ENCODE peak calls at places on chromosome 9, in seven cellular contexts. G is IMR-90, L is mesendoderm, W is neuronal stem cell, H is H1, Q is H9, Y is mesenchymal stem cell. X is an unnamed sample.

GRCh38 chr9:89661391-89661949 is 56.7 kb downstream of the GADD45G start:
- DNase-seq in L (no peak), Y (peak), H (no peak), G (no peak), W (peak), Q (no peak), X (peak)

GRCh38 chr9:135530146-135530545 is 8.9 kb downstream of the LCN1 start:
- DNase-seq in Y (no peak), L (no peak), H (no peak), Q (no peak), G (no peak), W (no peak), X (no peak)

GRCh38 chr9:103872811-103873210 is 221.3 kb upstream of the SMC2 start:
- DNase-seq in Y (no peak), Q (peak), G (no peak), L (no peak), W (no peak), H (no peak), X (no peak)

GRCh38 chr9:97556036-97556720 is 54.7 kb downstream of the TMOD1 start:
- DNase-seq in Q (no peak), L (no peak), H (no peak), W (no peak), Y (no peak), G (no peak), X (no peak)

GRCh38 chr9:135809166-135809565 is 98.2 kb downstream of the CAMSAP1 start:
- DNase-seq in W (no peak), G (peak), L (no peak), H (no peak), Y (peak), Q (no peak), X (no peak)

GRCh38 chr9:76905984-76906861 is at the start of gene PRUNE2:
- DNase-seq in L (peak), Y (peak), W (peak), H (peak), G (peak), Q (peak), X (peak)

GRCh38 chr9:99533421-99533820 is 288.3 kb upstream of the NR4A3 start:
- DNase-seq in G (no peak), H (no peak), Y (no peak), Q (no peak), L (no peak), W (no peak), X (no peak)

GRCh38 chr9:7169717-7170348 is 412.1 kb downstream of the KDM4C start:
- DNase-seq in L (no peak), G (peak), Y (no peak), W (no peak), H (no peak), Q (no peak), X (no peak)

GRCh38 chr9:130692365-130692764 is 1.2 kb upstream of the EXOSC2 start:
- DNase-seq in L (peak), W (peak), Y (peak), H (peak), Q (peak), G (no peak), X (peak)

GRCh38 chr9:98971168-98971914 is 27.6 kb downstream of the COL15A1 start:
- DNase-seq in Q (no peak), H (no peak), Y (peak), G (peak), L (peak), W (peak), X (no peak)

GRCh38 chr9:127021664-127022337 is 100.6 kb downstream of the ANGPTL2 start:
- DNase-seq in H (no peak), W (no peak), L (no peak), Y (peak), G (peak), Q (no peak), X (peak)

GRCh38 chr9:127543221-127543620 is 68.9 kb upstream of the STXBP1 start:
- DNase-seq in Q (no peak), G (no peak), W (no peak), H (no peak), Y (no peak), L (no peak), X (no peak)

GRCh38 chr9:90069107-90069506 is 464.3 kb downstream of the GADD45G start:
- DNase-seq in L (no peak), H (no peak), Q (no peak), G (no peak), W (no peak), Y (no peak), X (no peak)

GRCh38 chr9:133453651-133454050 is 6.1 kb upstream of the CACFD1 start:
- DNase-seq in L (no peak), Q (no peak), G (no peak), Y (no peak), H (no peak), W (no peak), X (no peak)

GRCh38 chr9:136793063-136793946 is 2.2 kb downstream of the TMEM141 start:
- DNase-seq in G (no peak), Y (no peak), Q (peak), W (no peak), L (no peak), H (no peak), X (no peak)

GRCh38 chr9:137820161-137820855 is 57.3 kb upstream of the CACNA1B start:
- DNase-seq in Y (no peak), G (peak), Q (no peak), W (no peak), L (no peak), H (no peak), X (no peak)

GRCh38 chr9:136052433-136052880 is 42.6 kb downstream of the NACC2 start:
- DNase-seq in H (no peak), W (no peak), Q (peak), L (no peak), G (no peak), Y (no peak), X (no peak)

GRCh38 chr9:69549310-69550202 is 122.6 kb downstream of the APBA1 start:
- DNase-seq in H (no peak), W (no peak), Q (no peak), Y (peak), G (peak), L (peak), X (peak)

GRCh38 chr9:569276-569675 is 272.2 kb upstream of the DMRT1 start:
- DNase-seq in G (no peak), Y (no peak), Q (no peak), W (no peak), L (no peak), H (no peak), X (no peak)

GRCh38 chr9:109817846-109818472 is 38.0 kb downstream of the PALM2AKAP2 start:
- DNase-seq in Q (peak), G (peak), H (peak), L (peak), Y (peak), W (peak), X (peak)

GRCh38 chr9:135103931-135104639 is 16.6 kb downstream of the OLFM1 start:
- DNase-seq in W (no peak), L (no peak), Y (no peak), G (no peak), Q (no peak), H (no peak), X (no peak)

GRCh38 chr9:131503626-131504465 is 1.1 kb downstream of the POMT1 start:
- DNase-seq in L (peak), Q (peak), G (peak), H (peak), Y (peak), W (no peak), X (peak)

GRCh38 chr9:85741875-85742629 is at the start of gene AGTPBP1:
- DNase-seq in L (peak), W (peak), Y (peak), Q (peak), G (peak), H (peak), X (peak)

GRCh38 chr9:13100914-13101572 is 178.4 kb downstream of the MPDZ start:
- DNase-seq in Q (no peak), L (no peak), G (no peak), W (no peak), H (no peak), Y (no peak), X (no peak)

GRCh38 chr9:37284631-37285030 is 137.9 kb upstream of the GRHPR start:
- DNase-seq in G (peak), Y (no peak), Q (no peak), W (no peak), L (no peak), H (no peak), X (no peak)

GRCh38 chr9:14271078-14271673 is 42.8 kb downstream of the NFIB start:
- DNase-seq in Y (peak), H (no peak), G (peak), W (no peak), Q (peak), L (peak), X (no peak)

GRCh38 chr9:114852050-114852594 is 46.3 kb upstream of the TNFSF15 start:
- DNase-seq in L (no peak), Y (peak), Q (no peak), H (no peak), G (peak), W (no peak), X (no peak)

GRCh38 chr9:96615421-96615820 is 4.2 kb downstream of the CDC14B start:
- DNase-seq in Y (no peak), L (no peak), W (no peak), H (no peak), Q (no peak), G (no peak), X (no peak)

GRCh38 chr9:134319306-134320194 is 6.7 kb upstream of the RXRA start:
- DNase-seq in Q (no peak), L (peak), H (no peak), Y (no peak), G (no peak), W (no peak), X (no peak)

GRCh38 chr9:95316794-95317118 is 753 bp downstream of the FANCC start:
- DNase-seq in Q (peak), L (peak), H (peak), G (peak), W (peak), Y (peak), X (no peak)

GRCh38 chr9:14760060-14760459 is 37.5 kb upstream of the CER1 start:
- DNase-seq in Y (no peak), G (no peak), L (peak), W (no peak), H (no peak), Q (no peak), X (no peak)

GRCh38 chr9:132242621-132243155 is 80.8 kb downstream of the NTNG2 start:
- DNase-seq in H (no peak), L (peak), G (no peak), Q (peak), W (no peak), Y (peak), X (no peak)

GRCh38 chr9:84387821-84388220 is 47.3 kb upstream of the SLC28A3 start:
- DNase-seq in G (no peak), L (no peak), Y (no peak), H (no peak), Q (no peak), W (no peak), X (no peak)

GRCh38 chr9:84394036-84394435 is 53.5 kb upstream of the SLC28A3 start:
- DNase-seq in H (no peak), Y (no peak), L (no peak), Q (no peak), G (no peak), W (no peak), X (no peak)

GRCh38 chr9:84397822-84398221 is 57.3 kb upstream of the SLC28A3 start:
- DNase-seq in H (no peak), W (no peak), G (peak), Q (no peak), Y (peak), L (peak), X (no peak)

GRCh38 chr9:84397151-84397728 is 56.7 kb upstream of the SLC28A3 start:
- DNase-seq in H (peak), L (peak), Y (peak), Q (peak), W (peak), G (peak), X (peak)

GRCh38 chr9:84393266-84393905 is 52.8 kb upstream of the SLC28A3 start:
- DNase-seq in Q (no peak), G (no peak), W (no peak), L (no peak), Y (no peak), H (no peak), X (no peak)
- H2AK5ac ChIP-seq in Q (no peak), G (no peak), W (peak), L (no peak), Y (no peak), H (no peak), X (no peak)

GRCh38 chr9:129586647-129587046 is 34.3 kb downstream of the C9orf50 start:
- DNase-seq in G (no peak), L (no peak), Q (no peak), W (no peak), H (no peak), Y (no peak), X (no peak)
- H2AK5ac ChIP-seq in G (peak), L (no peak), Q (no peak), W (peak), H (no peak), Y (no peak), X (no peak)

GRCh38 chr9:102309379-102309778 is 570.9 kb upstream of the GRIN3A start:
- DNase-seq in Q (no peak), W (no peak), L (peak), G (no peak), Y (no peak), H (no peak), X (no peak)
- H2AK5ac ChIP-seq in Q (no peak), W (no peak), L (no peak), G (no peak), Y (no peak), H (no peak), X (no peak)

GRCh38 chr9:116073826-116074225 is 79.8 kb upstream of the PAPPA start:
- DNase-seq in G (peak), Y (no peak), L (no peak), W (no peak), Q (no peak), H (no peak), X (no peak)
- H2AK5ac ChIP-seq in G (peak), Y (no peak), L (no peak), W (no peak), Q (no peak), H (no peak), X (no peak)

DNA sequence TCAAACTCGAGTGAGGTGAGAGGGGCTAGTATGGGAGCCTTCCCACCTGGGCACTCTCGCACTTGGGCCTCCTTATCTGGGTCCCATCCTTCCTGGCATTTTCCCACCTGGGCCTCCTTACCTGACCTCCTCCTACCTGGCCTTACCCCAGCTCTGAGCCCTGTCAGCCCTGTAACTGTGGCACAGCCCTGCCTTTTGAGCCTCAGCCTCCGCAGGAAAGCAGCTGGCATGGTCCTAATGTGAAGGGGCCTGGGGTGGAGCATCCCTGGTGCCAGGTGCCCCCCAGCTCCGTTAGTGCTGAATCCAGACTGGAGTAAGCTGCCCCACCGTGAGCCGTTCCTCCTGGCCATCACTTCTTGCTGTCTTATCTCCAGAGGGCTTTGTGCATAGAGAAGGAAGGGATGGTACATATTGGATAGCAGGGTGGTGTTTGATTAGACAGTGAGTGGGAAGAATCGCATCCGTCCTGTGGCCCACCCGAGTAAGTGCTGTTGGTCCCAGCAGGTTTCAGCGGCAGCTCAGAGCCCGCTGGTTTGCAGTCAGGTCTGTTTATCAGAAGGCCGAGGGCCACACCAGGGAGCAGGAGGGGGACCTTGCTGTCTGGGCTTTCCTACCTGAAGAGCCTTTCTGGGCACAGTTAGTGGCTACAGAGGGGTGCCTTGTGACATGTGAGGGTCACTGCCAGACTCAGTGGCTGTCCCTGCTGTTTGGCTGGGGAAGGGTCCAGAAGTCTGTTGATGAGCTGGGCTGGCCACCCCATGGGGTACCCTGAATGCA is 76.5 kb downstream of the WNK2 start:
- DNase-seq in Q (peak), W (no peak), L (no peak), G (no peak), Y (no peak), H (no peak), X (no peak)
- H2AK5ac ChIP-seq in Q (no peak), W (peak), L (no peak), G (no peak), Y (no peak), H (no peak), X (no peak)

X was measured in trophoblast cell.